ENCODE peak calls at places on chromosomes 5 and 9, in four cellular contexts. One of them, this sample, is unnamed.
A peak's percentile ranks its signal among the peaks of the same experiment; 100 is the strongest.

GRCh38 chr5:81945867-81946266 is 26.0 kb upstream of the ATG10 start:
- DNase-seq in HCT116: no peak
- DNase-seq in neuronal stem cell: no peak
- DNase-seq in SJCRH30: no peak
- DNase-seq in this sample: no peak

GRCh38 chr5:36389245-36389644 is 87.5 kb upstream of the RANBP3L start:
- DNase-seq in neuronal stem cell: no peak
- DNase-seq in SJCRH30: no peak
- DNase-seq in HCT116: no peak
- DNase-seq in this sample: no peak

GRCh38 chr5:3218916-3219650 is 376.5 kb upstream of the IRX1 start:
- DNase-seq in neuronal stem cell: no peak
- DNase-seq in HCT116: no peak
- DNase-seq in SJCRH30: no peak
- DNase-seq in this sample: no peak

GRCh38 chr5:88883059-88883565 is at the start of gene MEF2C:
- DNase-seq in HCT116: peak; percentile 56
- DNase-seq in neuronal stem cell: peak; percentile 63
- DNase-seq in SJCRH30: peak; percentile 70
- DNase-seq in this sample: peak; percentile 81

GRCh38 chr5:439636-440035 is 3.3 kb upstream of the EXOC3 start:
- DNase-seq in SJCRH30: no peak
- DNase-seq in neuronal stem cell: no peak
- DNase-seq in HCT116: no peak
- DNase-seq in this sample: no peak

GRCh38 chr5:41193462-41194166 is 19.7 kb downstream of the C6 start:
- DNase-seq in HCT116: no peak
- DNase-seq in neuronal stem cell: no peak
- DNase-seq in SJCRH30: no peak
- DNase-seq in this sample: no peak

GRCh38 chr5:150180241-150181027 is 9.4 kb upstream of the SLC6A7 start:
- DNase-seq in neuronal stem cell: no peak
- DNase-seq in SJCRH30: no peak
- DNase-seq in HCT116: no peak
- DNase-seq in this sample: no peak

GRCh38 chr5:33588654-33589372 is 148.0 kb downstream of the TARS1 start:
- DNase-seq in HCT116: peak; percentile 47
- DNase-seq in SJCRH30: peak; percentile 19
- DNase-seq in neuronal stem cell: no peak
- DNase-seq in this sample: peak; percentile 78

GRCh38 chr9:4197548-4197947 is 102.3 kb downstream of the GLIS3 start:
- DNase-seq in HCT116: no peak
- DNase-seq in neuronal stem cell: no peak
- DNase-seq in SJCRH30: no peak
- DNase-seq in this sample: peak; percentile 34

GRCh38 chr9:112059145-112059979 is 115.7 kb downstream of the SUSD1 start:
- DNase-seq in neuronal stem cell: no peak
- DNase-seq in HCT116: no peak
- DNase-seq in SJCRH30: no peak
- DNase-seq in this sample: no peak

GRCh38 chr5:32223972-32224608 is 50.0 kb upstream of the GOLPH3 start:
- DNase-seq in neuronal stem cell: no peak
- DNase-seq in SJCRH30: no peak
- DNase-seq in HCT116: peak; percentile 24
- DNase-seq in this sample: peak; percentile 27

GRCh38 chr9:127555830-127556820 is 56.0 kb upstream of the STXBP1 start:
- DNase-seq in SJCRH30: peak; percentile 69
- DNase-seq in neuronal stem cell: no peak
- DNase-seq in HCT116: peak; percentile 80
- DNase-seq in this sample: peak; percentile 50

GRCh38 chr9:136847065-136847826 is 2.0 kb upstream of the PHPT1 start:
- DNase-seq in neuronal stem cell: peak; percentile 70
- DNase-seq in SJCRH30: no peak
- DNase-seq in HCT116: peak; percentile 63
- DNase-seq in this sample: no peak

GRCh38 chr9:135328485-135329417 is 150.8 kb upstream of the PPP1R26 start:
- DNase-seq in neuronal stem cell: no peak
- DNase-seq in SJCRH30: no peak
- DNase-seq in HCT116: no peak
- DNase-seq in this sample: no peak

GRCh38 chr5:68771221-68771620 is 322.6 kb upstream of the SLC30A5 start:
- DNase-seq in SJCRH30: no peak
- DNase-seq in neuronal stem cell: no peak
- DNase-seq in HCT116: no peak
- DNase-seq in this sample: no peak

GRCh38 chr5:177310757-177311173 is 933 bp downstream of the MXD3 start:
- DNase-seq in HCT116: no peak
- DNase-seq in neuronal stem cell: no peak
- DNase-seq in SJCRH30: peak; percentile 59
- DNase-seq in this sample: no peak

GRCh38 chr5:139141841-139142240 is 56.3 kb downstream of the SIL1 start:
- DNase-seq in SJCRH30: no peak
- DNase-seq in neuronal stem cell: no peak
- DNase-seq in HCT116: peak; percentile 1
- DNase-seq in this sample: no peak

GRCh38 chr5:31614147-31615030 is 24.5 kb upstream of the PDZD2 start:
- DNase-seq in neuronal stem cell: no peak
- DNase-seq in HCT116: no peak
- DNase-seq in SJCRH30: no peak
- DNase-seq in this sample: no peak

GRCh38 chr5:116613445-116613844 is 38.8 kb upstream of the SEMA6A start:
- DNase-seq in SJCRH30: no peak
- DNase-seq in HCT116: no peak
- DNase-seq in neuronal stem cell: no peak
- DNase-seq in this sample: no peak

GRCh38 chr9:97907632-97908031 is 14.7 kb downstream of the TRMO start:
- DNase-seq in HCT116: no peak
- DNase-seq in neuronal stem cell: no peak
- DNase-seq in SJCRH30: no peak
- DNase-seq in this sample: no peak
- H3K4me1 ChIP-seq in HCT116: no peaks in the 10 kb centered on the region
- H3K4me1 ChIP-seq in neuronal stem cell: no peaks in the 10 kb centered on the region
- H3K4me1 ChIP-seq in SJCRH30: no peaks in the 10 kb centered on the region
- H3K4me1 ChIP-seq in this sample: no peaks in the 10 kb centered on the region

GRCh38 chr5:179610903-179611265 is 12.6 kb downstream of the HNRNPH1 start:
- DNase-seq in SJCRH30: no peak
- DNase-seq in neuronal stem cell: no peak
- DNase-seq in HCT116: no peak
- DNase-seq in this sample: no peak
- H3K36me3 ChIP-seq in SJCRH30: peaks cover 75% of the 10 kb centered on the region
- H3K36me3 ChIP-seq in neuronal stem cell: peaks cover 94% of the 10 kb centered on the region
- H3K36me3 ChIP-seq in HCT116: peaks cover 64% of the 10 kb centered on the region
- H3K36me3 ChIP-seq in this sample: peaks cover 89% of the 10 kb centered on the region

DNA sequence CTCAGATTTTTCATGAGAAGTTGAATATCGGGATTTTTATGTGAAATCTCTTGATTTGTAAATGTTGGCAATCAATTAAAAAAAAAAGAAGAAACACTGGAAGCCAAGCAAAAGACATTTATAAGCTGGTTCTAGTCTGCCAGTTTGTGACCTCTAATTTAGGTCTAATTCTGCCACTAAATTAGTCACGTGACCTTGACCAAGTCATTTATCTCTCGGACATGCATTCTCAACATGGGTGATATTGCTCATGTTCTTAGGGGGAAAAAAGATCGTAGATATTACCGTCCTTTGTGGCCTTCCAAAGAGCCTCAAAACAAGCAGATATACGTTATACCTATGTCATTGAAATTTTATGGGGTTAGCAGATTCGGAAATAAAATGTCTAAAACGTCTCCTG is 52.9 kb upstream of the PTPDC1 start:
- DNase-seq in SJCRH30: no peak
- DNase-seq in neuronal stem cell: no peak
- DNase-seq in HCT116: no peak
- DNase-seq in this sample: no peak
- H3K4me3 ChIP-seq in SJCRH30: peak overlapping the region; percentile 87
- H3K4me3 ChIP-seq in neuronal stem cell: peak overlapping the region; percentile 96
- H3K4me3 ChIP-seq in HCT116: peak overlapping the region; percentile 73
- H3K4me3 ChIP-seq in this sample: peak overlapping the region; percentile 62

GRCh38 chr5:5929231-5929630 is 449.1 kb downstream of the MED10 start:
- DNase-seq in HCT116: no peak
- DNase-seq in SJCRH30: no peak
- DNase-seq in neuronal stem cell: no peak
- DNase-seq in this sample: no peak
- H3K4me1 ChIP-seq in HCT116: no peaks in the 10 kb centered on the region
- H3K4me1 ChIP-seq in SJCRH30: no peaks in the 10 kb centered on the region
- H3K4me1 ChIP-seq in neuronal stem cell: no peaks in the 10 kb centered on the region
- H3K4me1 ChIP-seq in this sample: no peaks in the 10 kb centered on the region

GRCh38 chr5:121516997-121517396 is 334.7 kb upstream of the FTMT start:
- DNase-seq in HCT116: no peak
- DNase-seq in neuronal stem cell: no peak
- DNase-seq in SJCRH30: no peak
- DNase-seq in this sample: no peak
- H3K36me3 ChIP-seq in HCT116: no peaks in the 10 kb centered on the region
- H3K36me3 ChIP-seq in neuronal stem cell: no peaks in the 10 kb centered on the region
- H3K36me3 ChIP-seq in SJCRH30: no peaks in the 10 kb centered on the region
- H3K36me3 ChIP-seq in this sample: no peaks in the 10 kb centered on the region

GRCh38 chr5:76084496-76085285 is 1.5 kb downstream of the SV2C start:
- DNase-seq in HCT116: no peak
- DNase-seq in neuronal stem cell: peak; percentile 54
- DNase-seq in SJCRH30: no peak
- DNase-seq in this sample: no peak
- H3K4me3 ChIP-seq in HCT116: no peak overlapping the region
- H3K4me3 ChIP-seq in neuronal stem cell: peak overlapping the region; percentile 80
- H3K4me3 ChIP-seq in SJCRH30: no peak overlapping the region
- H3K4me3 ChIP-seq in this sample: no peak overlapping the region

GRCh38 chr5:55917402-55918096 is 66.4 kb downstream of the IL31RA start:
- DNase-seq in neuronal stem cell: no peak
- DNase-seq in SJCRH30: peak; percentile 42
- DNase-seq in HCT116: no peak
- DNase-seq in this sample: no peak
- H3K4me1 ChIP-seq in neuronal stem cell: peaks cover 9% of the 10 kb centered on the region
- H3K4me1 ChIP-seq in SJCRH30: peaks cover 3% of the 10 kb centered on the region
- H3K4me1 ChIP-seq in HCT116: peaks cover 3% of the 10 kb centered on the region
- H3K4me1 ChIP-seq in this sample: no peaks in the 10 kb centered on the region

GRCh38 chr5:14302343-14302742 is 159.2 kb downstream of the TRIO start:
- DNase-seq in neuronal stem cell: no peak
- DNase-seq in HCT116: no peak
- DNase-seq in SJCRH30: no peak
- DNase-seq in this sample: no peak
- H3K36me3 ChIP-seq in neuronal stem cell: peaks cover 96% of the 10 kb centered on the region
- H3K36me3 ChIP-seq in HCT116: peaks cover 3% of the 10 kb centered on the region
- H3K36me3 ChIP-seq in SJCRH30: no peaks in the 10 kb centered on the region
- H3K36me3 ChIP-seq in this sample: peaks cover 6% of the 10 kb centered on the region

This sample was measured in HAP-1.